ENCODE peak calls at places on chromosomes 6 and 20, in four cellular contexts. J is adrenal gland, Y is fibroblast of lung, B is IMR-90. F is an unnamed sample. For H3K36me3, the result is how much of the 10 kb centered on the place peaks cover.

GRCh38 chr20:57432874-57433491 is 41.8 kb downstream of the RBM38 start:
- DNase-seq in J (no peak), B (no peak), Y (peak), F (no peak)

GRCh38 chr6:88220493-88220892 is 54.3 kb upstream of the CNR1 start:
- DNase-seq in J (no peak), Y (peak), B (no peak), F (no peak)

GRCh38 chr6:128388380-128388779 is 132.0 kb downstream of the PTPRK start:
- DNase-seq in Y (no peak), B (no peak), J (no peak), F (no peak)

GRCh38 chr6:81834141-81834621 is 81.7 kb upstream of the TENT5A start:
- DNase-seq in Y (peak), B (peak), J (peak), F (peak)

GRCh38 chr6:74603676-74604075 is 602.2 kb downstream of the COL12A1 start:
- DNase-seq in J (no peak), Y (peak), B (peak), F (no peak)

GRCh38 chr20:32687180-32687532 is 13.4 kb upstream of the C20orf203 start:
- DNase-seq in J (no peak), B (no peak), Y (no peak), F (no peak)

GRCh38 chr20:34708621-34709043 is 4.5 kb downstream of the TP53INP2 start:
- DNase-seq in Y (peak), J (peak), B (peak), F (no peak)

GRCh38 chr6:98657764-98658163 is 176.6 kb upstream of the POU3F2 start:
- DNase-seq in B (peak), J (peak), Y (peak), F (peak)

GRCh38 chr20:2775139-2775538 is 25.3 kb downstream of the CPXM1 start:
- DNase-seq in J (no peak), B (no peak), Y (no peak), F (no peak)

GRCh38 chr20:6519556-6519955 is 247.9 kb upstream of the BMP2 start:
- DNase-seq in Y (peak), J (no peak), B (peak), F (peak)

GRCh38 chr6:2765896-2766766 is 938 bp downstream of the WRNIP1 start:
- DNase-seq in J (peak), Y (peak), B (peak), F (no peak)

GRCh38 chr6:75204959-75205775 is 686 bp downstream of the COL12A1 start:
- DNase-seq in Y (peak), J (no peak), B (peak), F (no peak)

GRCh38 chr20:10060223-10060622 is 25.4 kb downstream of the ANKEF1 start:
- DNase-seq in J (no peak), Y (peak), B (no peak), F (no peak)

GRCh38 chr6:21582651-21583050 is 10.9 kb upstream of the SOX4 start:
- DNase-seq in Y (peak), J (no peak), B (peak), F (no peak)

GRCh38 chr6:89050155-89050554 is 30.4 kb upstream of the PNRC1 start:
- DNase-seq in J (peak), B (peak), Y (peak), F (no peak)

GRCh38 chr6:129490551-129491245 is 219.3 kb downstream of the ARHGAP18 start:
- DNase-seq in B (peak), J (peak), Y (peak), F (peak)

GRCh38 chr6:75528423-75528822 is 34.8 kb upstream of the FILIP1 start:
- DNase-seq in J (no peak), B (peak), Y (peak), F (no peak)

GRCh38 chr20:46512943-46513844 is at the start of gene ZNF334:
- DNase-seq in B (peak), Y (peak), J (peak), F (no peak)

GRCh38 chr20:45433316-45433715 is 17.4 kb downstream of the PIGT start:
- DNase-seq in J (no peak), Y (peak), B (peak), F (no peak)

GRCh38 chr20:20014659-20015058 is 2.5 kb upstream of the NAA20 start:
- DNase-seq in B (no peak), Y (no peak), J (no peak), F (no peak)

GRCh38 chr6:17086469-17086868 is 15.4 kb upstream of the STMND1 start:
- DNase-seq in J (peak), Y (peak), B (peak), F (peak)

GRCh38 chr20:47292581-47292980 is 63.9 kb downstream of the ZMYND8 start:
- DNase-seq in Y (no peak), J (no peak), B (no peak), F (no peak)

GRCh38 chr6:39884696-39885095 is 49.6 kb downstream of the MOCS1 start:
- DNase-seq in B (peak), Y (peak), J (no peak), F (no peak)

GRCh38 chr6:501891-502601 is 110.5 kb downstream of the IRF4 start:
- DNase-seq in Y (no peak), J (no peak), B (no peak), F (no peak)

GRCh38 chr20:34709836-34710567 is 5.9 kb downstream of the TP53INP2 start:
- DNase-seq in B (peak), Y (peak), J (no peak), F (no peak)

GRCh38 chr20:15799871-15800270 is 773.4 kb downstream of the KIF16B start:
- DNase-seq in B (peak), J (no peak), Y (peak), F (no peak)

GRCh38 chr6:138722425-138723371 is 50.9 kb upstream of the CCDC28A start:
- DNase-seq in B (peak), Y (peak), J (no peak), F (no peak)

GRCh38 chr6:96465321-96465903 is 56.2 kb upstream of the UFL1 start:
- DNase-seq in Y (no peak), B (no peak), J (no peak), F (no peak)

GRCh38 chr6:138204303-138204702 is 14.0 kb downstream of the PBOV1 start:
- DNase-seq in J (no peak), B (no peak), Y (no peak), F (no peak)

GRCh38 chr6:19301980-19302379 is 535.2 kb upstream of the ID4 start:
- DNase-seq in J (no peak), B (peak), Y (peak), F (no peak)

GRCh38 chr6:160124007-160124406 is 2.4 kb downstream of the SLC22A1 start:
- DNase-seq in B (no peak), J (no peak), Y (no peak), F (no peak)

DNA sequence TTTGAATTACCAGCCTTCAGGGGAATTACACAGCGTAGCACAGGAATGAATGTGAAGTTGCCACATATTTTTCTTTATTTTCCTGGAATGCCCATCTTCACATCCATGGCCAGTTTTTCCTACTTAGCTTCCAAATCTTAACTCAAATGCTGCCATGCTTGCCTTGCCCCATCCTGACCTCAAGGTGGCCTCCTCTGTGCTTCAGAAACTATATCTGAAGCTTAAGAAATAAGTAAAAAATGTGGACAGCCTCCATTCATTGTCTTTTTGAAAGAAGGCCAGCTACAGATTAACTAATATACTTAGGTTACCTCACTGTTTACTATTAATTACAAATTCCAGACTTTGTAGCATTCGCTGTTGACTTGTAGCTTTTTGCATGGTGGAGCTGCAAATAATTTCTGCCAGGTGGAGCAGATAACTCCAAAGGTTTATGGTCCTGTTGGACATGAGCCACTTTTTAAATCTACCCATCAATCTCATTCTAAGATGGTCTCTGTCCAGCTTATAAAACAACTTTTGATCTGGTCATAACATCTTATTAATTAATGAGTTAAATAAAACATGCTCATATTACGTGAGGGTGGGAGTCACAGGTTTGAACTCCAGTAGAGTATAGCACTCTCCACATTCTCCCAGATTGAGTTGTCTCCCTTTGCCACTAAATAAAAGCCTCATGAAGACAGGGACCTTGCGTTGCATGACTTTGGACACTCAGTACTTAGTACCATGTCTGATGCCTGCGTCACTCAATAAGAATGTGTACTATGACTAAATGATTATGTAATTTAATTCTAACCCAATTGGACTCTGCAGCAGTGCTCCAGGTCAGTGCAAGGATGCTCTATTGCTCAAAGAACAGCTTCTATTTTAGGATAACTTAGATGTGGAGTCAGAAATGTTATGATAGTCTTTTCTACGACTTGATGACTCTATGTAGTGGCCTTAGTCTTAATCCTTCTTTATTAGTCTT is 678.6 kb upstream of the CITED2 start:
- DNase-seq in J (no peak), Y (peak), B (peak), F (no peak)
- TF ChIP-seq CTCF in J (peak), Y (peak), B (peak), F (peak)

GRCh38 chr6:4931530-4932505 is 72.0 kb downstream of the RPP40 start:
- DNase-seq in J (no peak), Y (no peak), B (no peak), F (no peak)
- H3K4me3 ChIP-seq in J (no peak), Y (no peak), B (no peak), F (no peak)

DNA sequence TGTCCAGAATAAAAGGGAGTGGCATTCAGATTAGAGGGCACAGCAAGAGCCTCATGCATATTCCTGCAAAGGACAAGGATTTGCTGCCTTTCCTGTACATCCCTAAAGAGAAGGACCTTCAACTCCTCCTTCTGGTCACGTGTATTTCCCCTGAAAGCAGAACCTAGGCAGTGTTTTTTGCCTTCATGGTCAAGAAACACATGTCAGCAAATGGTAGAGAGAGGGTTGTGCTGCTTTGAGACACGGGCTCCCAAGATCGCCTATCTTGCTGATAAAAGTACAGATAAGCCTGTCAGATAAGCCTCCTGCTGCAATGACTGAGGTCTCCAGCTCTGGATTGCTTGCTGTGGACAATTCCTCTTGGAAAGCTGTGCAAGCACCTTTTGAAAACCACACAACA is 580.9 kb downstream of the CBLN4 start:
- DNase-seq in B (no peak), Y (no peak), J (no peak), F (no peak)
- H3K36me3 ChIP-seq in B (under half), Y (under half), J (under half), F (under half)

DNA sequence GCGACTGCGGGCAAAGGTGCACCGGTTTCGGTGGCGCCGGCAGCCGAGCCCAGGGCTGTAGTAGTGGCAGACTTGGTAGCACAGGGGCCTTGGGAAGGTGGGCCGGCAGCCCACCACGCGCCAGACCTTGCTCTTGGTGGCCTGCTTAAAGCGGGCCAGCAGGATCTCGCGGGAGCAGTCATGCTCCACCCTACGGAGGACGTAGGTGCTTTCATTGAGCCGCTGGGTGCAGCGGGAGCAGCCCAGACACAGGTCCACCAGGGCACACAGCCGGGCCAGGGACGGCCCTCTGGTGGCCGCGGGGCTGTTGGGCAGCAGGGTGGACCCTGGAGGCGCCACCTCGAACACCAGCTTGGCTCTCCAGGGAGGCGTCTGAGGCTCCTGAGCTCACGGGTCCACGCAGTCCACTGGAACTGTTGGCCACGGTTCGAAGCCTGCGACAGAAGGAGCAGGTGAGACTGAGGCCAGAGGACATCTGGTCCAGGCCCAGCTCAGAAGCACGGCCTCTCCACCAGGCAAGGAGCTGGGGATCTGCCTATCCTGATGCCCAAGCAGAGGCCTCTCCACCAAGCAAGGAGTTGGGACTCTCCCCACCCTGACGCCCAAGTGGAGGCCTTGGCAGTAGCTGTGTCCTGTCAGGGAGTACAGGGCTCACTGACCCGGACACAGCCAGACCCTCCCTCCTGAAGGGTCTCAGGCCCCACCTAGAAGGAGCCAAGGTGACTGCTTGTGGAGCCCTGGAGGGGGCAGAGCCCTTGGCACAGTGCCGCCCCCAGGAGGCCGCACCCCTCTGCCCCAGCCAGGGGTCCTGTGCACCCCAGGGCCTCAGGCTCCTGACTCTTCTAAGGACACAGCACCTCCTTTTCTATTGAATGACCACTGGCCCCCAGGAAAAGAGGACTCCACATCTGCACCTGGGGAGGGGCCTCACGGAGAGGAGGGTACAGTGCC is 976 bp downstream of the HELZ2 start:
- DNase-seq in B (no peak), J (no peak), Y (no peak), F (no peak)
- TF ChIP-seq CTCF in B (peak), J (no peak), Y (no peak), F (peak)

GRCh38 chr6:44456070-44456965 is 68.8 kb downstream of the CDC5L start:
- DNase-seq in Y (peak), J (no peak), B (peak), F (no peak)
- H3K4me3 ChIP-seq in Y (no peak), J (no peak), B (peak), F (peak)

GRCh38 chr6:57162008-57162407 is 10.1 kb upstream of the BAG2 start:
- DNase-seq in B (peak), Y (no peak), J (no peak), F (no peak)

GRCh38 chr6:57159127-57159526 is 13.0 kb upstream of the BAG2 start:
- DNase-seq in J (no peak), B (no peak), Y (no peak), F (no peak)

GRCh38 chr6:57158658-57159057 is 13.5 kb upstream of the BAG2 start:
- DNase-seq in Y (peak), B (peak), J (no peak), F (no peak)

GRCh38 chr6:57165080-57165479 is 7.0 kb upstream of the BAG2 start:
- DNase-seq in Y (no peak), B (no peak), J (no peak), F (no peak)

DNA sequence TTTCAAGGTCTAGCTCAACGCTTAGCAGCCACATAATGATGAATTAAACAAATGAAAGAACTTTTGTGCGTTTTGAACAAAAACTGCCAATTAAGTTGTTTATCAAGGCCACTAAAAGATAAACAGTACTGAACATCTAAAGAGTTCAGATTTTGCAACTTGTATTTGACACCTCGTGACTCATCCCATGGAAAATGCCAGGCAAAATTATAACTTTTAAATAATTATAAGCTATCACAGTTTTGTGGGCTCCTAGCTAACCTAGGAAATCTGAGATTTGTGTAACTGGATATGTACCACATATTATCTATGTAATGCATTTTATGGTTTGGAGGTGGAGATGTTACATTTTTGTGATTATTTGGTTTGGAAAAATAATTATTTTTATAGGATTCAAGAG is 9.6 kb upstream of the BAG2 start:
- DNase-seq in Y (peak), B (peak), J (no peak), F (no peak)
- H3K36me3 ChIP-seq in Y (under half), B (under half), J (under half), F (under half)

GRCh38 chr6:35687658-35688604 is 784 bp downstream of the FKBP5 start:
- DNase-seq in Y (peak), J (peak), B (peak), F (no peak)
- TF ChIP-seq CTCF in Y (no peak), J (no peak), B (no peak), F (no peak)

DNA sequence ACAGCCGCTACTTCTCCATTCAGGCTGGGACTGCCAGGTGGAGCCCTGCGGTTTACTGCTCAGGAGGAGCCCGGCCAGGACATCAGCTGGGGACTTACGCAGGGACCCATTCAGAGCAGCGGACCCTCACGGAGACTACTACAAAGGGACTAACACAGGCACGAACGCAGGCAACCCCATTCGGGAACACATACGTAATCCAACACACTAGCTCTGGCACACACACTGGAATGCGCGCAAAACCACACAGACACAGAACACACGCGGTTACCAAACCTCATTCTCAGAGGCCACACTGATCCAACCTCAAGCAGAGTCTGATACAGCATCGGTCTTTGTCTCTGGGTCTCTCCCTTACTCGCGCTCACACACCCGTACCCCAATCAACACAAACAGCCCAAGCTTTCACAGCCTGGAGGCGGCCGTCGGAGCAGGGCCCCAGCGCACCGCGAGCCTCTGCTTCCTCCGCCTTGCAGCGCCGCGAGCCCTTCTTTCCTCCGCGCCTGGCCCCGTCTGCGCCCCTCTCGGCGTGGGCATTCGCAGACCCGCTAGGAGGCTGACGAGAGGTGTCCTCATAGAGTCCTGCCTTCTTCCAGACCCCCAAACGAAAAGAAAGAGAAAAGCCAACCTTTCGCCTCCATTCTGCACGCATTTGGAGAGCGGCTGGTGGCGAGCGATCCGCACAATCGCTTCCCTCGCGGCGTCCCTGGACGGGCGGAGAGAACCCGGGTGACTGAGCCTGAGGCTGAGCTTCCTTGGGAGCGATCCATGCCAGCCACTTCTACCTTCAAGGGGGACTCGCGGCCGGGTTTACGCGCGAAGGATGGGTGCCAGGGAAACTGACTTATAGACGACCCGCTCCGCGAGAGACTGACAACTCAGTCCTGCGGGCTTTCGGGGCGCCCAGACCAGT is 961 bp upstream of the SLC32A1 start:
- DNase-seq in Y (peak), J (no peak), B (no peak), F (no peak)
- H3K4me3 ChIP-seq in Y (no peak), J (no peak), B (no peak), F (no peak)

F was measured in kidney epithelial cell.